ENCODE peak calls at places on chromosomes 13 and 19, in six cellular contexts. D, U, I, E, G and K are unnamed samples.

GRCh38 chr19:45171211-45171623 is 6.8 kb downstream of the TRAPPC6A start:
- DNase-seq in E (no peak), D (no peak), I (no peak), G (no peak), U (no peak), K (no peak)

GRCh38 chr19:35908977-35909683 is 1.0 kb upstream of the TYROBP start:
- DNase-seq in D (peak; percentile 72), U (peak; percentile 73), I (no peak), G (no peak), E (no peak), K (no peak)

GRCh38 chr13:94228781-94229180 is 250.7 kb downstream of the DCT start:
- DNase-seq in E (no peak), D (no peak), I (no peak), G (peak; percentile 14), U (no peak), K (peak; percentile 59)

GRCh38 chr13:74062933-74063332 is 71.3 kb downstream of the KLF12 start:
- DNase-seq in D (peak; percentile 45), E (no peak), G (peak; percentile 68), U (peak; percentile 18), I (no peak), K (peak; percentile 69)

GRCh38 chr19:13463296-13463695 is 43.0 kb downstream of the CACNA1A start:
- DNase-seq in U (no peak), D (no peak), G (peak; percentile 3), E (no peak), I (no peak), K (peak; percentile 14)

GRCh38 chr13:99062593-99062992 is 84.7 kb upstream of the DOCK9 start:
- DNase-seq in U (no peak), I (peak; percentile 63), G (peak; percentile 74), E (no peak), D (peak; percentile 35), K (peak; percentile 41)

GRCh38 chr19:57687363-57688010 is 5.7 kb downstream of the ZNF551 start:
- DNase-seq in E (no peak), I (no peak), D (no peak), G (no peak), U (no peak), K (no peak)

GRCh38 chr13:110625771-110626321 is 10.5 kb downstream of the NAXD start:
- DNase-seq in G (no peak), D (no peak), U (no peak), E (no peak), I (no peak), K (no peak)

GRCh38 chr13:112069727-112070300 is 2.9 kb downstream of the SOX1 start:
- DNase-seq in E (no peak), G (no peak), D (no peak), U (no peak), I (no peak), K (no peak)

GRCh38 chr19:6516659-6517291 is 14.1 kb upstream of the TNFSF9 start:
- DNase-seq in G (peak; percentile 75), E (no peak), U (peak; percentile 83), D (peak; percentile 93), I (peak; percentile 49), K (peak; percentile 84)

GRCh38 chr13:41766439-41766838 is 194.5 kb downstream of the VWA8 start:
- DNase-seq in G (no peak), E (no peak), U (no peak), D (no peak), I (no peak), K (no peak)

GRCh38 chr13:54841682-54842081 is 1813.1 kb downstream of the OLFM4 start:
- DNase-seq in G (no peak), I (no peak), D (no peak), U (no peak), E (no peak), K (no peak)

GRCh38 chr19:18109731-18110671 is 12.4 kb downstream of the MAST3 start:
- DNase-seq in E (no peak), G (no peak), D (peak; percentile 62), I (no peak), U (no peak), K (no peak)

GRCh38 chr19:47176071-47176626 is 45.5 kb downstream of the SAE1 start:
- DNase-seq in D (no peak), G (peak; percentile 70), I (peak; percentile 59), E (no peak), U (no peak), K (peak; percentile 84)

GRCh38 chr13:106480511-106480910 is 55.0 kb downstream of the EFNB2 start:
- DNase-seq in E (no peak), I (no peak), G (no peak), U (no peak), D (no peak), K (no peak)

GRCh38 chr19:30207357-30207756 is 164.8 kb upstream of the ZNF536 start:
- DNase-seq in G (no peak), E (no peak), D (no peak), I (no peak), U (no peak), K (no peak)

GRCh38 chr13:50577806-50578205 is 265.7 kb downstream of the DLEU7 start:
- DNase-seq in U (no peak), I (no peak), E (no peak), D (no peak), G (no peak), K (no peak)

GRCh38 chr13:50581586-50582196 is 261.8 kb downstream of the DLEU7 start:
- DNase-seq in E (no peak), U (no peak), I (no peak), G (no peak), D (no peak), K (no peak)

GRCh38 chr13:50584856-50585580 is 258.5 kb downstream of the DLEU7 start:
- DNase-seq in E (no peak), I (no peak), D (no peak), U (no peak), G (no peak), K (no peak)

GRCh38 chr13:50576156-50576555 is 267.3 kb downstream of the DLEU7 start:
- DNase-seq in G (no peak), E (no peak), U (no peak), D (no peak), I (no peak), K (no peak)

DNA sequence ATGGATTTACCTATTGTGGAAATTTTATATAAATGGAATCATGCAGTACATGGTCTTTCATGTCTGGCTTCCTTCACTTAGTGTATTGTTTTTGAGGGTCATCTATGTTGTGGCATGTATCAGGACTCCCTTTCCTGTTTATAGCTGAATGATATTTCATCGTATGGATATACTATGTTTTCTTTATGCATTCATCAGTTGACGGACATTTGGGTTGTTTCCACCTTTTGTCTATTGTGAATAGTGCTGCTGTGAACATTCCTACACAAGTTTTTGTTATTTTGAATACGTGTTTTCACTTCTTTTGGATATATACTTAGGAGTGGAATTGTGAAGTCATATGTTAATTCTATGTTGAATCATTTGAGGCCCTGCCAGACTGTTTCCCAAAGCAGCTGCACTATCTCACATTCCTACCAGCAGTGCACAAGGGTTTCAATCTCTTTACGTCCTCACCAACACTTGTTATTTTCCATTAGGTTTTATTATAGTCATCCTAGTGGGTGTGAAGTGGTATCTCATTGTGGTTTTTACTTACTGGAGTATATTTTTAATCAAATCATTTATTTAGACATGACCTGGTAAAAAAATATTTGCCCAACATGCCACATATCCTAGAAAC is 262.7 kb downstream of the DLEU7 start:
- DNase-seq in U (no peak), G (peak; percentile 80), I (peak; percentile 17), D (no peak), E (no peak), K (peak; percentile 87)
- TF ChIP-seq CTCF in U (no peak), G (peak; percentile 40), I (no peak), D (no peak), E (no peak), K (peak; percentile 32)

DNA sequence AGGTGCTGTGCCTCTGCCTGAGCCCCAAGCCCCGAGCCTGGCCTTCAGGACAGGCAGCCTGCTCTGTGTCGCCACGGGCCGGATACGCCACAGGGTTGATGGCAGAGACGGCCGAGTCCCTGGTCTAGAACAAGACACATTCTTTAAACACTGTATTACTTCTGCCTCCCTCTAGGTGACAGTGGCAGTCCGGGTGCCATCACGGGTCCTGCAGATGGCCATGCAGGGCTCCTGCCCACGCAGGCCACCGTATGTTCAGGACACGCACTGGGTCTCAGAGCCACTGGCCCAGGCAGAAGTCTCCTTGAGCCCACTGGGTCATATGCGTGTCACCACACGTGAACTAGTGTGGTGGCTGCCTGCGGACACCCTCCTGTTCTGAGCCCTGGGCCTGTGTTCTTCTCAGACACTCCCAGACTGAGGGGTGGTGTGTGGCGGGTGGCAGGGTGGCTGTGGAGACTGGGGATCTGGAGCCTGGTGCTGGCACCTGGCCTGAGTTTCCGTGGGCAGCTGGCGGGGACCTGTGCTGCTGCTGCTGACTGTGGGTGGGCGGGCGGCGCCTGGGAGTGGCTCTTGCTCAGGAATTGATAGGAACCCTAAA is 4.4 kb downstream of the PLEKHJ1 start:
- DNase-seq in G (no peak), U (no peak), E (no peak), I (no peak), D (no peak), K (no peak)
- TF ChIP-seq CTCF in G (no peak), U (peak; percentile 17), E (no peak), I (no peak), D (peak; percentile 31), K (no peak)

GRCh38 chr19:39197808-39198207 is 1.0 kb downstream of the NCCRP1 start:
- DNase-seq in U (no peak), E (no peak), G (no peak), D (no peak), I (no peak), K (no peak)
- TF ChIP-seq CTCF in U (no peak), E (peak; percentile 16), G (no peak), D (no peak), I (no peak), K (no peak)

GRCh38 chr19:40889366-40889765 is 7.3 kb upstream of the CYP2A7 start:
- DNase-seq in E (no peak), I (peak; percentile 1), U (no peak), D (no peak), G (no peak), K (no peak)
- TF ChIP-seq CTCF in E (no peak), I (no peak), U (no peak), D (no peak), G (no peak), K (no peak)

DNA sequence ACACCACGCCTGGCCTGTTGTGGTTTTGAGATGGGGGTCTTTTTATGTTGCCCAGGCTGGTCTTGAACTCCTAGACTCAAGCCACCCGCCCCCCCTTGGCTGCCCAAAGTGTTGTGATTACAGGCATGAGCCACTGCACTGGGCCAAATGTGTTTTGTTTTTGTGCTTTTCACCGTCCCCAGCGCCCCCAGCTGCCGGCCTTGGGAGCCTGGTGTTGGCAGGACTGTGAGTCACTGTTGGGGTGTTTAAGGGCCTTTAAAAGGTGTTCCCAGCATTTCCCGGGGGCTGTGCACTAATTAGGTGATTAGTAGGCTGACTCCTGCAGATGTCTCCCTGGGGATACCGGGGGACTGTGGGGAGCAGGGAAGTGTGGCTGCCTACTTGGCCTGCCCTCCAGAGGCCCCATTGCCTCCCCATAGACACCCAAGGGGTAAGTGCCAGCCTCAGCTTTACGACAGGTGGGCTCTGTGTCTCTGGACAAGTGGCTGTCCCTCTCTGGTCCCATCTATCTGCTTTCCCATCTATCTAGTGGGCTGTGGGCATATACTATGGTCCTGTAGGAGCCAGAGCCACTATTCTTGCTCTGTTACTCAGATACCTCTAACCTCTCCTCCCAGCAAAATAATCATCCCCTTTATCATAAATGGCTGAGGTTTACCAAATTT is 11.8 kb upstream of the TLE5 start:
- DNase-seq in D (no peak), I (no peak), G (no peak), E (no peak), U (no peak), K (peak; percentile 45)
- TF ChIP-seq CTCF in D (no peak), I (peak; percentile 27), G (peak; percentile 22), E (peak; percentile 32), U (no peak), K (peak; percentile 33)